ENCODE peak calls at places on chromosomes 12 and 14, in nine cellular contexts. One of them, this sample, is unnamed.

GRCh38 chr12:65853489-65854157 is 29.3 kb downstream of the HMGA2 start:
- DNase-seq in MV-4-11: no peak
- DNase-seq in cardiac fibroblast: peak
- DNase-seq in upper lobe of left lung: no peak
- DNase-seq in SW 1271: no peak
- DNase-seq in T-helper 17 cell: no peak
- DNase-seq in effector CD4-positive, alpha-beta T cell: no peak
- DNase-seq in HuH-7: no peak
- DNase-seq in substantia nigra: no peak
- DNase-seq in this sample: no peak

GRCh38 chr12:62190921-62191746 is 69.1 kb upstream of the USP15 start:
- DNase-seq in upper lobe of left lung: peak
- DNase-seq in SW 1271: no peak
- DNase-seq in effector CD4-positive, alpha-beta T cell: peak
- DNase-seq in MV-4-11: no peak
- DNase-seq in HuH-7: no peak
- DNase-seq in substantia nigra: no peak
- DNase-seq in T-helper 17 cell: no peak
- DNase-seq in cardiac fibroblast: no peak
- DNase-seq in this sample: no peak

GRCh38 chr12:57845478-57846284 is 848 bp downstream of the CTDSP2 start:
- DNase-seq in substantia nigra: peak
- DNase-seq in SW 1271: peak
- DNase-seq in upper lobe of left lung: peak
- DNase-seq in cardiac fibroblast: peak
- DNase-seq in MV-4-11: peak
- DNase-seq in T-helper 17 cell: peak
- DNase-seq in HuH-7: peak
- DNase-seq in effector CD4-positive, alpha-beta T cell: peak
- DNase-seq in this sample: peak

GRCh38 chr14:91378945-91379932 is 38.4 kb downstream of the CCDC88C start:
- DNase-seq in cardiac fibroblast: no peak
- DNase-seq in effector CD4-positive, alpha-beta T cell: no peak
- DNase-seq in SW 1271: no peak
- DNase-seq in MV-4-11: peak
- DNase-seq in upper lobe of left lung: no peak
- DNase-seq in T-helper 17 cell: no peak
- DNase-seq in substantia nigra: no peak
- DNase-seq in HuH-7: no peak
- DNase-seq in this sample: no peak

GRCh38 chr14:75979641-75980422 is 2.0 kb downstream of the TGFB3 start:
- DNase-seq in MV-4-11: no peak
- DNase-seq in T-helper 17 cell: no peak
- DNase-seq in upper lobe of left lung: peak
- DNase-seq in HuH-7: no peak
- DNase-seq in substantia nigra: peak
- DNase-seq in SW 1271: no peak
- DNase-seq in cardiac fibroblast: no peak
- DNase-seq in effector CD4-positive, alpha-beta T cell: no peak
- DNase-seq in this sample: peak

GRCh38 chr12:45568808-45569207 is 160.7 kb upstream of the ARID2 start:
- DNase-seq in effector CD4-positive, alpha-beta T cell: no peak
- DNase-seq in substantia nigra: no peak
- DNase-seq in cardiac fibroblast: no peak
- DNase-seq in T-helper 17 cell: no peak
- DNase-seq in MV-4-11: peak
- DNase-seq in upper lobe of left lung: no peak
- DNase-seq in HuH-7: no peak
- DNase-seq in SW 1271: no peak
- DNase-seq in this sample: no peak

GRCh38 chr14:68312884-68313725 is 479.8 kb downstream of the ZFP36L1 start:
- DNase-seq in MV-4-11: no peak
- DNase-seq in effector CD4-positive, alpha-beta T cell: no peak
- DNase-seq in HuH-7: no peak
- DNase-seq in substantia nigra: no peak
- DNase-seq in SW 1271: no peak
- DNase-seq in cardiac fibroblast: no peak
- DNase-seq in upper lobe of left lung: no peak
- DNase-seq in T-helper 17 cell: no peak
- DNase-seq in this sample: peak

GRCh38 chr12:124392271-124392990 is 97.5 kb downstream of the RFLNA start:
- DNase-seq in HuH-7: peak
- DNase-seq in SW 1271: no peak
- DNase-seq in effector CD4-positive, alpha-beta T cell: no peak
- DNase-seq in upper lobe of left lung: no peak
- DNase-seq in substantia nigra: peak
- DNase-seq in T-helper 17 cell: no peak
- DNase-seq in MV-4-11: peak
- DNase-seq in cardiac fibroblast: peak
- DNase-seq in this sample: no peak

GRCh38 chr12:115341442-115341841 is 657.5 kb upstream of the TBX3 start:
- DNase-seq in effector CD4-positive, alpha-beta T cell: no peak
- DNase-seq in HuH-7: no peak
- DNase-seq in MV-4-11: no peak
- DNase-seq in T-helper 17 cell: no peak
- DNase-seq in substantia nigra: peak
- DNase-seq in upper lobe of left lung: no peak
- DNase-seq in cardiac fibroblast: peak
- DNase-seq in SW 1271: peak
- DNase-seq in this sample: no peak

GRCh38 chr12:98803468-98804209 is 158.5 kb downstream of the APAF1 start:
- DNase-seq in T-helper 17 cell: no peak
- DNase-seq in effector CD4-positive, alpha-beta T cell: no peak
- DNase-seq in SW 1271: no peak
- DNase-seq in substantia nigra: no peak
- DNase-seq in HuH-7: no peak
- DNase-seq in cardiac fibroblast: peak
- DNase-seq in upper lobe of left lung: no peak
- DNase-seq in MV-4-11: no peak
- DNase-seq in this sample: no peak

GRCh38 chr14:37257651-37258050 is 59.9 kb downstream of the MIPOL1 start:
- DNase-seq in T-helper 17 cell: no peak
- DNase-seq in MV-4-11: no peak
- DNase-seq in upper lobe of left lung: no peak
- DNase-seq in SW 1271: no peak
- DNase-seq in effector CD4-positive, alpha-beta T cell: no peak
- DNase-seq in HuH-7: no peak
- DNase-seq in substantia nigra: no peak
- DNase-seq in cardiac fibroblast: no peak
- DNase-seq in this sample: no peak

GRCh38 chr12:119130523-119130922 is 48.2 kb upstream of the HSPB8 start:
- DNase-seq in T-helper 17 cell: no peak
- DNase-seq in MV-4-11: no peak
- DNase-seq in cardiac fibroblast: no peak
- DNase-seq in effector CD4-positive, alpha-beta T cell: no peak
- DNase-seq in HuH-7: no peak
- DNase-seq in upper lobe of left lung: peak
- DNase-seq in substantia nigra: no peak
- DNase-seq in SW 1271: no peak
- DNase-seq in this sample: no peak

GRCh38 chr12:38776657-38777056 is 128.7 kb downstream of the CPNE8 start:
- DNase-seq in effector CD4-positive, alpha-beta T cell: no peak
- DNase-seq in MV-4-11: no peak
- DNase-seq in cardiac fibroblast: peak
- DNase-seq in upper lobe of left lung: no peak
- DNase-seq in substantia nigra: no peak
- DNase-seq in T-helper 17 cell: no peak
- DNase-seq in HuH-7: no peak
- DNase-seq in SW 1271: no peak
- DNase-seq in this sample: no peak

GRCh38 chr12:126481688-126482087 is 1416.5 kb downstream of the AACS start:
- DNase-seq in T-helper 17 cell: no peak
- DNase-seq in effector CD4-positive, alpha-beta T cell: no peak
- DNase-seq in upper lobe of left lung: no peak
- DNase-seq in MV-4-11: no peak
- DNase-seq in SW 1271: no peak
- DNase-seq in substantia nigra: no peak
- DNase-seq in HuH-7: no peak
- DNase-seq in cardiac fibroblast: no peak
- DNase-seq in this sample: no peak

GRCh38 chr14:68664225-68664681 is 128.6 kb downstream of the ZFP36L1 start:
- DNase-seq in HuH-7: no peak
- DNase-seq in cardiac fibroblast: no peak
- DNase-seq in SW 1271: no peak
- DNase-seq in MV-4-11: no peak
- DNase-seq in upper lobe of left lung: no peak
- DNase-seq in T-helper 17 cell: no peak
- DNase-seq in substantia nigra: no peak
- DNase-seq in effector CD4-positive, alpha-beta T cell: no peak
- DNase-seq in this sample: no peak

GRCh38 chr14:102255401-102256190 is 49.4 kb downstream of the MOK start:
- DNase-seq in upper lobe of left lung: no peak
- DNase-seq in substantia nigra: no peak
- DNase-seq in effector CD4-positive, alpha-beta T cell: no peak
- DNase-seq in T-helper 17 cell: no peak
- DNase-seq in HuH-7: no peak
- DNase-seq in cardiac fibroblast: peak
- DNase-seq in SW 1271: no peak
- DNase-seq in MV-4-11: no peak
- DNase-seq in this sample: no peak